ENCODE peak calls at places on chromosomes 5 and 9, in four cellular contexts. K is ovary, U is left lobe of liver, H is GM04504. M is an unnamed sample.

GRCh38 chr5:126896170-126896717 is 119.3 kb downstream of the LMNB1 start:
- DNase-seq in K (no peak), U (no peak), H (no peak), M (no peak)

GRCh38 chr5:172035039-172035438 is 28.6 kb upstream of the FBXW11 start:
- DNase-seq in K (no peak), U (no peak), H (no peak), M (no peak)

GRCh38 chr5:32842798-32843531 is 131.8 kb downstream of the NPR3 start:
- DNase-seq in K (no peak), U (no peak), H (no peak), M (no peak)

GRCh38 chr5:96070625-96071246 is 109.1 kb upstream of the ELL2 start:
- DNase-seq in K (no peak), U (no peak), H (no peak), M (no peak)

GRCh38 chr9:130432796-130433167 is 12.0 kb upstream of the ASS1 start:
- DNase-seq in K (no peak), U (peak), H (no peak), M (no peak)

GRCh38 chr5:43780586-43780985 is 177.6 kb downstream of the NNT start:
- DNase-seq in K (no peak), U (no peak), H (peak), M (no peak)

GRCh38 chr5:173201636-173202265 is 33.3 kb downstream of the NKX2-5 start:
- DNase-seq in K (no peak), U (no peak), H (peak), M (no peak)

GRCh38 chr5:171422495-171422894 is 3.0 kb downstream of the FGF18 start:
- DNase-seq in K (no peak), U (peak), H (no peak), M (peak)

GRCh38 chr9:129851821-129852220 is 16.6 kb downstream of the USP20 start:
- DNase-seq in K (no peak), U (no peak), H (no peak), M (no peak)

GRCh38 chr9:98074119-98074990 is 17.8 kb downstream of the NANS start:
- DNase-seq in K (peak), U (peak), H (no peak), M (peak)

GRCh38 chr5:161397448-161397847 is 149.1 kb downstream of the GABRB2 start:
- DNase-seq in K (no peak), U (no peak), H (no peak), M (no peak)

GRCh38 chr9:98021306-98022040 is 35.1 kb upstream of the NANS start:
- DNase-seq in K (no peak), U (peak), H (no peak), M (peak)

GRCh38 chr5:53425598-53426516 is 54.6 kb upstream of the FST start:
- DNase-seq in K (no peak), U (no peak), H (no peak), M (no peak)

GRCh38 chr5:158899792-158900191 is 199.9 kb downstream of the EBF1 start:
- DNase-seq in K (peak), U (no peak), H (peak), M (no peak)

GRCh38 chr5:153965102-153965645 is 73.5 kb downstream of the FAM114A2 start:
- DNase-seq in K (peak), U (peak), H (peak), M (no peak)

GRCh38 chr5:123814796-123815479 is 303.0 kb downstream of the CSNK1G3 start:
- DNase-seq in K (no peak), U (no peak), H (no peak), M (no peak)

GRCh38 chr5:35117960-35118359 is 70.2 kb upstream of the AGXT2 start:
- DNase-seq in K (no peak), U (no peak), H (peak), M (no peak)

GRCh38 chr5:122458278-122458872 is 146.3 kb downstream of the SNCAIP start:
- DNase-seq in K (no peak), U (no peak), H (no peak), M (no peak)

GRCh38 chr9:27626629-27627564 is 53.6 kb upstream of the C9orf72 start:
- DNase-seq in K (no peak), U (no peak), H (no peak), M (no peak)

GRCh38 chr9:83473488-83473971 is 64.7 kb downstream of the FRMD3 start:
- DNase-seq in K (no peak), U (no peak), H (no peak), M (no peak)

GRCh38 chr5:82538339-82539034 is 260.3 kb upstream of the RPS23 start:
- DNase-seq in K (no peak), U (no peak), H (no peak), M (no peak)

GRCh38 chr5:136018814-136019777 is 9.7 kb upstream of the TGFBI start:
- DNase-seq in K (no peak), U (peak), H (peak), M (peak)

GRCh38 chr5:7388553-7388952 is 7.4 kb upstream of the ADCY2 start:
- DNase-seq in K (no peak), U (no peak), H (no peak), M (no peak)

GRCh38 chr9:129834489-129835127 is 467 bp downstream of the C9orf78 start:
- DNase-seq in K (no peak), U (no peak), H (no peak), M (no peak)

GRCh38 chr9:28976684-28977083 is 1403.4 kb upstream of the C9orf72 start:
- DNase-seq in K (no peak), U (no peak), H (no peak), M (no peak)

GRCh38 chr9:2271426-2271825 is 256.3 kb downstream of the SMARCA2 start:
- DNase-seq in K (peak), U (no peak), H (no peak), M (no peak)